ENCODE peak calls at places on chromosomes 2 and 18, in seven cellular contexts. G is uterus, Y is A549, R is adrenal gland, A is endothelial cell of umbilical vein, N is ovary, U is right lobe of liver. F is an unnamed sample.

GRCh38 chr2:17869128-17869527 is 9.3 kb upstream of the KCNS3 start:
- DNase-seq in A (no peak), R (no peak), U (no peak), Y (peak), N (no peak), G (no peak), F (no peak)

GRCh38 chr2:51218057-51218456 is 186.1 kb upstream of the NRXN1 start:
- DNase-seq in U (no peak), R (no peak), A (no peak), Y (no peak), N (no peak), G (no peak), F (no peak)

GRCh38 chr18:45386256-45386655 is 229.0 kb upstream of the SLC14A2 start:
- DNase-seq in G (no peak), A (peak), U (peak), N (no peak), Y (peak), R (no peak), F (no peak)

GRCh38 chr2:182247831-182248230 is 179.0 kb downstream of the PDE1A start:
- DNase-seq in G (no peak), A (no peak), U (no peak), Y (no peak), N (no peak), R (no peak), F (no peak)

GRCh38 chr18:62867521-62867920 is 152.2 kb downstream of the PHLPP1 start:
- DNase-seq in Y (no peak), U (no peak), G (no peak), R (no peak), N (no peak), A (no peak), F (no peak)

GRCh38 chr2:36376319-36376765 is 20.8 kb downstream of the CRIM1 start:
- DNase-seq in Y (peak), U (peak), N (peak), R (peak), A (peak), G (peak), F (peak)

GRCh38 chr2:30711646-30712085 is 95.6 kb downstream of the CAPN13 start:
- DNase-seq in G (peak), R (peak), N (peak), U (peak), Y (peak), A (peak), F (peak)

GRCh38 chr2:149418065-149418464 is 87.7 kb downstream of the LYPD6 start:
- DNase-seq in U (no peak), R (no peak), G (no peak), Y (no peak), A (peak), N (no peak), F (no peak)

GRCh38 chr2:37143986-37144385 is 12.8 kb downstream of the EIF2AK2 start:
- DNase-seq in Y (no peak), N (no peak), A (no peak), G (no peak), R (no peak), U (no peak), F (no peak)

GRCh38 chr2:219752731-219753130 is 125.3 kb downstream of the SLC4A3 start:
- DNase-seq in Y (no peak), G (no peak), R (no peak), A (no peak), U (no peak), N (no peak), F (no peak)

GRCh38 chr18:43405097-43405496 is 127.8 kb upstream of the SYT4 start:
- DNase-seq in G (no peak), R (no peak), Y (no peak), U (no peak), N (no peak), A (no peak), F (no peak)

GRCh38 chr18:31042391-31043181 is at the start of gene DSC3:
- DNase-seq in R (no peak), U (peak), Y (peak), G (peak), N (no peak), A (no peak), F (no peak)

GRCh38 chr2:55408946-55409868 is 10.4 kb downstream of the CCDC88A start:
- DNase-seq in A (no peak), G (no peak), R (no peak), U (no peak), Y (no peak), N (no peak), F (no peak)

GRCh38 chr2:40403233-40403841 is 48.6 kb downstream of the SLC8A1 start:
- DNase-seq in G (no peak), Y (peak), A (no peak), U (no peak), N (no peak), R (no peak), F (no peak)

GRCh38 chr18:51857989-51858388 is 482.0 kb upstream of the DCC start:
- DNase-seq in R (no peak), Y (peak), A (no peak), N (no peak), G (no peak), U (no peak), F (no peak)

GRCh38 chr18:62334110-62334509 is 9.0 kb downstream of the TNFRSF11A start:
- DNase-seq in R (no peak), U (no peak), Y (peak), N (no peak), G (no peak), A (peak), F (no peak)

GRCh38 chr18:26383454-26384270 is 157.4 kb downstream of the TAF4B start:
- DNase-seq in A (peak), N (no peak), G (no peak), R (no peak), U (no peak), Y (peak), F (no peak)

GRCh38 chr2:95051636-95052035 is 26.1 kb downstream of the MAL start:
- DNase-seq in U (no peak), N (no peak), Y (no peak), R (no peak), G (no peak), A (no peak), F (no peak)

GRCh38 chr18:12066910-12067511 is 26.6 kb upstream of the ANKRD62 start:
- DNase-seq in N (no peak), Y (no peak), R (no peak), A (no peak), G (no peak), U (no peak), F (no peak)

GRCh38 chr2:109654316-109655050 is 40.3 kb downstream of the SOWAHC start:
- DNase-seq in N (no peak), A (no peak), G (no peak), R (no peak), Y (no peak), U (no peak), F (no peak)

GRCh38 chr2:238152811-238153688 is 5.7 kb upstream of the ERFE start:
- DNase-seq in A (no peak), Y (no peak), R (no peak), N (no peak), U (no peak), G (no peak), F (no peak)

GRCh38 chr18:2513616-2514015 is 57.7 kb downstream of the METTL4 start:
- DNase-seq in U (no peak), G (no peak), N (no peak), A (no peak), Y (peak), R (no peak), F (no peak)

GRCh38 chr2:193695367-193695766 is 1500.6 kb upstream of the TMEFF2 start:
- DNase-seq in Y (peak), A (peak), U (no peak), G (no peak), N (no peak), R (no peak), F (no peak)

GRCh38 chr2:75208738-75209137 is 9.4 kb upstream of the TACR1 start:
- DNase-seq in R (no peak), G (no peak), Y (no peak), N (no peak), U (no peak), A (no peak), F (no peak)

GRCh38 chr18:35542356-35542755 is 39.2 kb upstream of the GALNT1 start:
- DNase-seq in R (no peak), Y (no peak), U (no peak), N (no peak), G (no peak), A (no peak), F (no peak)

GRCh38 chr2:20400306-20400705 is 46.6 kb upstream of the RHOB start:
- DNase-seq in R (no peak), A (no peak), N (no peak), G (no peak), Y (no peak), U (no peak), F (no peak)

GRCh38 chr2:165646321-165646801 is 147.7 kb downstream of the GALNT3 start:
- DNase-seq in R (no peak), N (no peak), Y (no peak), A (no peak), U (no peak), G (no peak), F (no peak)

GRCh38 chr18:64017870-64018269 is 48.0 kb downstream of the SERPINB8 start:
- DNase-seq in N (no peak), Y (peak), R (no peak), A (peak), U (no peak), G (no peak), F (no peak)

GRCh38 chr18:77346446-77346845 is 96.8 kb downstream of the GALR1 start:
- DNase-seq in U (no peak), N (no peak), Y (no peak), R (no peak), A (no peak), G (no peak), F (no peak)

GRCh38 chr2:203934006-203934632 is 2.4 kb upstream of the ICOS start:
- DNase-seq in A (no peak), R (no peak), Y (no peak), U (no peak), N (no peak), G (no peak), F (no peak)

GRCh38 chr2:197575987-197576386 is 60.1 kb downstream of the MOB4 start:
- DNase-seq in R (no peak), Y (peak), A (no peak), N (no peak), G (no peak), U (no peak), F (peak)

GRCh38 chr2:39232141-39232540 is 11.6 kb downstream of the CDKL4 start:
- DNase-seq in G (no peak), Y (no peak), R (no peak), N (no peak), A (no peak), U (no peak), F (no peak)

GRCh38 chr2:1728821-1729220 is 15.5 kb downstream of the PXDN start:
- DNase-seq in U (no peak), N (no peak), G (peak), Y (no peak), A (no peak), R (peak), F (no peak)

GRCh38 chr2:231300020-231300721 is 95.3 kb upstream of the B3GNT7 start:
- DNase-seq in A (peak), Y (peak), G (no peak), U (no peak), R (no peak), N (no peak), F (no peak)

GRCh38 chr2:74457549-74458131 is 598 bp upstream of the WBP1 start:
- DNase-seq in Y (peak), A (no peak), G (no peak), R (peak), N (peak), U (peak), F (no peak)

GRCh38 chr18:10715791-10716190 is 190.0 kb downstream of the NAPG start:
- DNase-seq in R (no peak), Y (peak), A (no peak), U (no peak), G (no peak), N (no peak), F (peak)

GRCh38 chr2:218570850-218571249 is 2.2 kb downstream of the CNOT9 start:
- DNase-seq in Y (no peak), N (no peak), G (no peak), A (peak), U (no peak), R (no peak), F (no peak)

GRCh38 chr2:218567797-218568189 is 358 bp downstream of the USP37 start:
- DNase-seq in Y (no peak), N (no peak), R (no peak), U (no peak), A (no peak), G (no peak), F (no peak)

GRCh38 chr2:218569038-218569431 is 396 bp downstream of the CNOT9 start:
- DNase-seq in U (peak), Y (peak), A (peak), N (no peak), G (peak), R (peak), F (no peak)

GRCh38 chr2:218568190-218569037 is at the start of the genes CNOT9 and USP37:
- DNase-seq in N (peak), U (peak), R (peak), G (peak), A (peak), Y (peak), F (peak)

GRCh38 chr2:218569661-218570500 is 1.2 kb downstream of the CNOT9 start:
- DNase-seq in N (no peak), U (peak), Y (peak), A (peak), G (no peak), R (peak), F (no peak)
- TF ChIP-seq POLR2A in N (no peak), U (no peak), Y (no peak), A (no peak), G (no peak), R (no peak), F (no peak)

DNA sequence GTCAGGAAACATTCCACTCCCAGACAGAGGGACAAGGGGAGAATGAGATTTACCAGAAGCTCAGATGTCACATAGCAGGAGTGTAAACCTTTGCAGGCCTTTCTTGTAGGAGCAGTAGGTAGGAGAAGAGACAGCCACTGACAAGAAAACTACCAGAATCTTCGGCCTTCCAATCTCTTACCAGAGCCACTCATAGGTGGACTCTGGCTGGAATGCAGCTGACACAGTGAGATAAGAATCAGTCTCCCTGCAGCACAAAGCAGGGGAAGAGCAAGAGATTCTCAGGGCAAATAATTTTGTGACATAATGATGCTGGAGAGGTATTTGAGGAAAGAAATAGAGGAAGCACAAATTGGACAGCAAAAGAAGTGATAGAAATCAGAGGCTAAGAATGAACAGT is 1534.5 kb downstream of the DPP10 start:
- DNase-seq in Y (no peak), A (no peak), U (no peak), N (no peak), G (no peak), R (no peak), F (no peak)
- H3K4me3 ChIP-seq in Y (no peak), A (no peak), U (no peak), N (no peak), G (no peak), R (no peak), F (no peak)

DNA sequence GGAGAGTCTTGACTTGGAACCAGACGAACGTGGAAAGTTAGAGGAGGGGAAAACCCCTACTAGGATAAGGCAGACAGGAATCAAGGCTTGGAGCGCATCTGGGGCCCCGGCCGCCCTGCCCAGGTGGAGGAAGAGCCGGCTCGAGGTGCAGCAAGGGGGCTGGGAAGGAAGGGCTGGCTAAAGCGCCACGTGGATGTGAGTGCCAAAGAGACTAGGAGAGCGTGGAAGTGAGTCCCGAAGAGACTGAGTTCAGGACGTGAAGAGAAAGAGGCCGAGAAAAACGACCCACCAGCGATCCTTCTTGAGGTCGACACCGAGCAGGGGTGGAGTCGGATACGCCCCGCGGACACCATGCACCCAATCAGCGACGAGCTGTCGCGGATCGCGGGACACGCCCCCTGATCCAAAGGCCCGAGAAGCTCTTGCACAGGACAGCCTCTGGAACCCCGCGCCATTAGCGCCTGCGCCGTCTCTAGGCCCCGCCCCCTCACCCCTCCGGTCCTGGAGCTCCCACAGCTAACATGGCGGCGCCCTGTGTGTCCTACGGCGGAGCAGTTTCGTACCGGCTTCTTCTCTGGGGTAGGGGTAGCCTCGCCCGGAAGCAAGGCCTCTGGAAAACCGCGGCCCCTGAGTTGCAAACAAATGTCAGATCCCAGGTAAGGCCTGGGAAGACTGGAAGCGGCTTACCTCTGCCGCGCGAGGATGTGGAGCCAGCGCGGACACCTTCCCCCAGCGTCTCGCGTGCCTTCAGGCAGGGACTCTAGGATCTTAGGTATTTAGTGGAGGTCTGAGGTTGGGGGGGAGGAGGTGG is at the start of gene MRPS9:
- DNase-seq in A (peak), Y (peak), R (peak), G (peak), N (peak), U (peak), F (peak)
- TF ChIP-seq POLR2A in A (peak), Y (peak), R (no peak), G (peak), N (no peak), U (peak), F (no peak)

DNA sequence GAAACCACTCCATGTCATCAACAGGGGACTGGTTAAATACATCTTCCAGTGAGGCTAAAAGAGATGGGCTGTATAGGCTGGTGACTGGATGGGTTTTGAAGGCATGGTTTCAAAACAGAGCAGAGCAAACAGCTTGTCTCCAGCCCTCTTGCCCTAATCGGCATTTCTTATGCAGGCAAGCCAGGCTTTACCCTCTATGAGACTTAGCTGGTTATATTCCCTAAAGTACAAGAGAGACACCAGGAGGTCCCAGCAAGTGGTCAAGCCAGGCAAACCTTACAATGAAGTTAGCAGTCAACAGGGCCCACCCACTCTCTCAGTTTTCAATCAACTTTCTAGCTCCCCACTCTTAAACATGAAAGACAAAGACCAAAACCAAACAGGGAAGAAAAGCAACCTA is 19.0 kb downstream of the OSBPL1A start:
- DNase-seq in N (no peak), R (no peak), G (no peak), A (no peak), U (no peak), Y (no peak), F (no peak)
- H3K4me3 ChIP-seq in N (no peak), R (no peak), G (no peak), A (no peak), U (no peak), Y (no peak), F (no peak)

GRCh38 chr2:60352491-60353405 is 200.7 kb downstream of the BCL11A start:
- DNase-seq in U (no peak), R (no peak), Y (no peak), N (no peak), A (no peak), G (no peak), F (no peak)
- TF ChIP-seq POLR2A in U (no peak), R (no peak), Y (no peak), N (no peak), A (no peak), G (no peak), F (no peak)

GRCh38 chr18:3596324-3597158 is 146.6 kb downstream of the TGIF1 start:
- DNase-seq in A (peak), U (peak), G (peak), R (peak), N (no peak), Y (peak), F (peak)
- H3K4me3 ChIP-seq in A (peak), U (no peak), G (no peak), R (peak), N (peak), Y (peak), F (no peak)

GRCh38 chr2:239309398-239310245 is 91.2 kb downstream of the HDAC4 start:
- DNase-seq in A (no peak), N (no peak), Y (no peak), G (peak), R (peak), U (peak), F (no peak)

GRCh38 chr2:239310401-239311061 is 90.3 kb downstream of the HDAC4 start:
- DNase-seq in Y (no peak), A (no peak), U (no peak), N (peak), R (peak), G (peak), F (no peak)

GRCh38 chr2:239307921-239308620 is 92.7 kb downstream of the HDAC4 start:
- DNase-seq in N (peak), A (no peak), U (peak), Y (no peak), R (peak), G (peak), F (no peak)

GRCh38 chr2:239307221-239307569 is 93.6 kb downstream of the HDAC4 start:
- DNase-seq in G (no peak), A (no peak), U (peak), R (no peak), Y (no peak), N (no peak), F (no peak)

GRCh38 chr2:239308696-239309397 is 92.0 kb downstream of the HDAC4 start:
- DNase-seq in G (peak), A (no peak), N (peak), R (peak), Y (no peak), U (peak), F (no peak)
- TF ChIP-seq POLR2A in G (no peak), A (no peak), N (no peak), R (no peak), Y (no peak), U (no peak), F (no peak)

GRCh38 chr2:199461455-199462166 is 3.9 kb upstream of the SATB2 start:
- DNase-seq in R (no peak), Y (no peak), G (no peak), U (no peak), N (no peak), A (no peak), F (no peak)

GRCh38 chr2:199463708-199464613 is 6.2 kb upstream of the SATB2 start:
- DNase-seq in U (no peak), G (no peak), Y (no peak), N (no peak), A (no peak), R (peak), F (no peak)

GRCh38 chr2:199463000-199463692 is 5.4 kb upstream of the SATB2 start:
- DNase-seq in N (no peak), R (peak), U (peak), G (peak), A (peak), Y (peak), F (peak)

GRCh38 chr2:199460808-199461454 is 3.2 kb upstream of the SATB2 start:
- DNase-seq in G (no peak), N (no peak), R (no peak), U (no peak), A (peak), Y (no peak), F (no peak)

GRCh38 chr2:199462167-199462976 is 4.6 kb upstream of the SATB2 start:
- DNase-seq in G (no peak), Y (no peak), R (no peak), U (no peak), A (no peak), N (no peak), F (no peak)
- H3K4me3 ChIP-seq in G (no peak), Y (peak), R (peak), U (no peak), A (no peak), N (peak), F (no peak)

F was measured in tibial nerve.